ENCODE peak calls at places on chromosomes 13 and 19, in ten cellular contexts. Q is adrenal gland, A is lower leg skin, M is thyroid gland, Y is upper lobe of left lung, O is uterus, L is heart left ventricle, V is HCT116, I is endothelial cell of umbilical vein, H is breast epithelium. N is an unnamed sample.

GRCh38 chr13:73572824-73573223 is 514.0 kb downstream of the KLF5 start:
- DNase-seq in V (no peak), Y (no peak), A (no peak), L (no peak), H (no peak), M (no peak), O (no peak), Q (no peak), I (no peak), N (no peak)

GRCh38 chr19:2255982-2256685 is at the start of gene JSRP1:
- DNase-seq in O (no peak), A (no peak), Q (no peak), L (no peak), I (no peak), H (no peak), Y (no peak), V (no peak), M (no peak), N (peak)

GRCh38 chr13:112113851-112114250 is 46.9 kb downstream of the SOX1 start:
- DNase-seq in I (no peak), H (no peak), M (no peak), L (no peak), A (no peak), Q (no peak), Y (no peak), V (no peak), O (no peak), N (no peak)

GRCh38 chr13:45564108-45564507 is 51.4 kb downstream of the ERICH6B start:
- DNase-seq in Y (peak), L (no peak), Q (no peak), I (peak), V (no peak), M (no peak), O (no peak), H (no peak), A (peak), N (no peak)

GRCh38 chr19:42554046-42554575 is 25.8 kb upstream of the CEACAM1 start:
- DNase-seq in O (no peak), Y (no peak), I (no peak), L (no peak), Q (no peak), V (no peak), M (no peak), H (no peak), A (peak), N (no peak)

GRCh38 chr13:29903524-29903923 is 53.1 kb upstream of the UBL3 start:
- DNase-seq in A (peak), H (no peak), L (no peak), M (no peak), O (no peak), V (no peak), I (no peak), Q (no peak), Y (no peak), N (no peak)

GRCh38 chr13:42405665-42406390 is 133.9 kb downstream of the AKAP11 start:
- DNase-seq in Y (no peak), H (no peak), M (no peak), I (no peak), O (no peak), Q (peak), V (no peak), L (no peak), A (no peak), N (no peak)

GRCh38 chr19:1090731-1091543 is 4.2 kb downstream of the POLR2E start:
- DNase-seq in H (no peak), O (no peak), I (no peak), Q (no peak), M (no peak), V (no peak), A (no peak), Y (no peak), L (no peak), N (no peak)

GRCh38 chr19:3370214-3370720 is 3.9 kb downstream of the NFIC start:
- DNase-seq in L (no peak), O (peak), H (no peak), A (no peak), I (no peak), M (peak), Q (peak), V (no peak), Y (no peak), N (no peak)

GRCh38 chr19:10797078-10797477 is 38.9 kb downstream of the TMED1 start:
- DNase-seq in Q (no peak), Y (no peak), I (no peak), L (no peak), H (no peak), V (no peak), A (no peak), O (no peak), M (no peak), N (no peak)

DNA sequence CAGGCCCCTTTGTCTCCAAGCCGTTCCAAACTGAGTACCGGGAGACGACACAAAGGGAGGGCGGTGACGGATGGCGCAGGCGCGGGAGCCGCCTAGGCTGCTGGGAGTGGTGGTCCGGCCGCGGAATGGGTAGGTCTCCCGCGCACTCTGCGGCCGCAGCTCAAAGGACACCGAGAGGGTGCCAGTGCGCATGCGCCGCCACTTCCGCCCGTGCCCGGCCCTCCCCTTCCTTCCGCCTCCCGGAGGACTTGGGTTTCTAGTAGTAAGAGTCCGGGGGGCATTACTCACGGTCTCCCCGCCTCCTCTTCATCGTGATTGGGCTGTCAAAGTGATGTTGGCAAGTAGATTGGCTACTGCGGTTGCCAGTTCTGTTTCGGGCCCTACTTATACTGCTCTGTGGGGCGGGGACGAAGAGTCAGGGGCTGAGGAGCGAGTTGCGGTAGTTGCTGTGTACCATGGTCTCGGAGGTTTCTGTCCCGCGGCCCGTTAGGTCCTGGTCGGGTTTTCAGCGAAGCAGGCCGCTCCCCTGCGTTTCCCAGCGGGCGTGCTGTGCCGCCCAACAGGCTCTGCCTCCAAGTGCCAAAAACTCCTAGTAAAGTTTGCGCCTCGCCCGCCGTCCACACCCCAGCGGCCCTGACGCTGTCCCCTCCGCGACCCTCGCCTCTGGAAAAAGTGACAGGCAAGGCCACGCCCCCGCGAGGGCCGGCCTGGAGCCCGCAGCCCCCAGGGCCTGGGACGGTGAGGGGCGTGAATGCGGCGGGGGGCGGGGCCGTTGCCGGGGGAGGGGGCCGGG is 455 bp upstream of the ING1 start:
- DNase-seq in I (peak), Q (peak), V (peak), M (peak), Y (peak), H (peak), L (peak), A (peak), O (peak), N (peak)
- TF ChIP-seq POLR2A in I (peak), Q (peak), V (peak), M (peak), Y (peak), H (peak), L (peak), A (peak), O (peak), N (peak)

GRCh38 chr13:109764474-109765292 is 21.7 kb downstream of the IRS2 start:
- DNase-seq in V (no peak), I (no peak), H (no peak), M (no peak), L (no peak), A (no peak), O (no peak), Q (peak), Y (no peak), N (peak)
- TF ChIP-seq CTCF in V (peak), I (no peak), H (no peak), M (no peak), L (no peak), A (no peak), O (no peak), Q (peak), Y (no peak), N (peak)

DNA sequence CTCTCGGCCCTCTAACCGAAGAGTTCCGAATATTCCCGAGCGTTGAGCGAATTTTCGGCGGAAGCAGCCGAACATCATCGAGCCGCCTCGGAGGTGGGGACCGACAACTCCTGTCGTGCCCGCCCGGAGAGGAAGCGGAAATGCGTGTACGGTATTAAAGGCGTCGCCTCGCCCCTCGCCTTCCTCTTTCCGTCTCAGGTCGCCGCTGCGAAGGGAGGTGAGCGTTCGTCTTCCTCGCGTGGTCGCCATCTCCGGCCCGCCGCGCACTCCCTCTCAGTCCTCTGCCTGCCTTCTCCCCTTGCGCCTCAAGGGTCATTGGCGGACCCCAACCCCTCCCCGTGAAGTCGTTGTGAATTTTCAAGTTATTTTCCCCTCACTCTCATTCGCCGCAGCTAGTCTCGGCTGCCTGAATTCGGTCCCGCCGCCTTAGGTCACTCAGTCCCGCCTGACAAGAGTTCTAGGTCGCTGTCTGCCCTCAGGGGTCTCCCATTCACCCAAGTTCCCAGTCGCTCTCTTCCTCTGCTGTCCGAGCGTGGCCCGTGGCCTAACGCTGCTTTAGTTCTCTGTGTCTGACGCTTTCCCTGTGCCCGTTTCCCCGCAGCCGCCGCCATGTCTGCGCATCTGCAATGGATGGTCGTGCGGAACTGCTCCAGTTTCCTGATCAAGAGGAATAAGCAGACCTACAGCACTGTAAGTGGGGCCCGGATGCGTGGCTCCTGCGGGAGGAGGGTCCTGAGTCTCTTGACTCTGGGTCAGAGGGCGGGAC is at the start of gene RPL28:
- DNase-seq in O (peak), A (peak), Q (peak), V (peak), Y (peak), L (peak), M (peak), H (peak), I (peak), N (peak)
- TF ChIP-seq POLR2A in O (peak), A (peak), Q (peak), V (peak), Y (peak), L (peak), M (peak), H (peak), I (peak), N (peak)

GRCh38 chr13:22486490-22486889 is 694.3 kb upstream of the SGCG start:
- DNase-seq in Y (no peak), M (no peak), V (no peak), H (no peak), O (no peak), I (no peak), L (no peak), A (no peak), Q (no peak), N (no peak)
- TF ChIP-seq CTCF in Y (no peak), M (no peak), V (no peak), H (no peak), O (no peak), I (no peak), L (no peak), A (no peak), Q (no peak), N (no peak)

GRCh38 chr19:29665215-29665825 is at the start of gene PLEKHF1:
- DNase-seq in H (peak), V (peak), I (peak), A (peak), O (peak), M (peak), L (peak), Y (peak), Q (peak), N (peak)

GRCh38 chr19:29662604-29663404 is 2.5 kb upstream of the PLEKHF1 start:
- DNase-seq in L (peak), V (no peak), M (peak), O (peak), Q (peak), Y (peak), H (peak), I (peak), A (peak), N (no peak)

GRCh38 chr19:29663861-29664752 is 1.2 kb upstream of the PLEKHF1 start:
- DNase-seq in Y (peak), O (no peak), V (no peak), L (no peak), Q (no peak), H (peak), A (peak), M (no peak), I (no peak), N (peak)

GRCh38 chr19:29665826-29666633 is 769 bp downstream of the PLEKHF1 start:
- DNase-seq in I (no peak), M (peak), V (no peak), H (no peak), L (peak), A (peak), Y (no peak), Q (peak), O (peak), N (peak)

GRCh38 chr19:29664753-29665214 is 477 bp upstream of the PLEKHF1 start:
- DNase-seq in Q (no peak), A (no peak), O (no peak), H (no peak), Y (no peak), M (no peak), I (no peak), V (no peak), L (no peak), N (no peak)
- TF ChIP-seq POLR2A in Q (no peak), A (no peak), O (no peak), H (no peak), Y (no peak), M (no peak), I (no peak), V (no peak), L (no peak), N (no peak)

GRCh38 chr13:78129850-78130249 is 211.2 kb upstream of the EDNRB start:
- DNase-seq in O (no peak), I (no peak), M (no peak), V (no peak), L (no peak), Q (no peak), H (no peak), Y (no peak), A (no peak), N (no peak)

GRCh38 chr13:78133511-78133910 is 214.9 kb upstream of the EDNRB start:
- DNase-seq in Y (no peak), M (no peak), L (no peak), A (no peak), H (no peak), I (no peak), O (no peak), Q (no peak), V (no peak), N (no peak)

GRCh38 chr13:78136966-78137365 is 218.3 kb upstream of the EDNRB start:
- DNase-seq in H (no peak), O (no peak), Q (no peak), Y (no peak), V (no peak), I (no peak), M (no peak), L (no peak), A (no peak), N (no peak)

GRCh38 chr13:78137404-78138142 is 218.9 kb upstream of the EDNRB start:
- DNase-seq in Q (peak), H (no peak), I (peak), V (peak), L (no peak), O (no peak), M (peak), Y (no peak), A (no peak), N (no peak)

GRCh38 chr13:78131811-78132210 is 213.2 kb upstream of the EDNRB start:
- DNase-seq in V (no peak), M (no peak), I (peak), Q (no peak), Y (no peak), H (no peak), O (no peak), A (no peak), L (no peak), N (no peak)
- TF ChIP-seq CTCF in V (peak), M (no peak), I (peak), Q (no peak), Y (no peak), H (no peak), O (no peak), A (no peak), L (no peak), N (no peak)

DNA sequence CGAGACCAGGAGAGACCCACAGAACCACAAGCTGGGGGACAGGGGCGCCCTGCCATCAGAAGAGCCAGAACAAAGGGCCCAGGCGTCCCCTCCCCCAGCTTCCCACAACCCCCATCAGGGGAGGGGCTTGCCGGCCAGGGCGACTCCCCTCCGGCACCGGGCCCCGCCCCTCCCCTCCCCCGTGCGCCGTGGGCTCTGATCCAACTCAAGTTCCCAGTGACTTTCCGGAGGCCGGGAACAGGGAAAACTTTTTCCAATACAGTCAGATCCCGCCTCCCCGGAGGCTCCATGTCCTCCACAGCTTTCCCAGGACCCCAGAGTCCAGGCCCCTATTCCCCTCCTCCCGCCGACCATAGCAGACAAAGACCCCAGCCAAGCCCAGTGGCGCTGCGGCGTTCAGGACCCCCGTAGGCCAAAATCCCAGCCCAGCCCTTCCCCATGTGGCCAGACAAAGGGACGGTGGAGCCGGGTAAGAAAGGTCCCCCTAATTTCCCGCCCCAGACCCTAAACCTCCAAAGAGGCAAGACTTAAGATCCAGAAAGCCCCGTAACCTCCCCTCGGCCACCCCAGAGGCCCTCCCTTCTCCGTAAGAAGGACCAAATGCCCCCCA is 673 bp downstream of the TEAD2 start:
- DNase-seq in I (peak), M (peak), Q (peak), H (peak), O (peak), A (peak), V (peak), Y (peak), L (peak), N (peak)
- TF ChIP-seq POLR2A in I (peak), M (peak), Q (no peak), H (no peak), O (peak), A (no peak), V (no peak), Y (peak), L (no peak), N (peak)

GRCh38 chr13:103883152-103883551 is 816.9 kb upstream of the SLC10A2 start:
- DNase-seq in M (peak), Q (peak), L (peak), Y (peak), H (peak), O (peak), I (peak), A (peak), V (peak), N (peak)
- TF ChIP-seq CTCF in M (peak), Q (peak), L (peak), Y (peak), H (peak), O (peak), I (peak), A (no peak), V (peak), N (peak)

DNA sequence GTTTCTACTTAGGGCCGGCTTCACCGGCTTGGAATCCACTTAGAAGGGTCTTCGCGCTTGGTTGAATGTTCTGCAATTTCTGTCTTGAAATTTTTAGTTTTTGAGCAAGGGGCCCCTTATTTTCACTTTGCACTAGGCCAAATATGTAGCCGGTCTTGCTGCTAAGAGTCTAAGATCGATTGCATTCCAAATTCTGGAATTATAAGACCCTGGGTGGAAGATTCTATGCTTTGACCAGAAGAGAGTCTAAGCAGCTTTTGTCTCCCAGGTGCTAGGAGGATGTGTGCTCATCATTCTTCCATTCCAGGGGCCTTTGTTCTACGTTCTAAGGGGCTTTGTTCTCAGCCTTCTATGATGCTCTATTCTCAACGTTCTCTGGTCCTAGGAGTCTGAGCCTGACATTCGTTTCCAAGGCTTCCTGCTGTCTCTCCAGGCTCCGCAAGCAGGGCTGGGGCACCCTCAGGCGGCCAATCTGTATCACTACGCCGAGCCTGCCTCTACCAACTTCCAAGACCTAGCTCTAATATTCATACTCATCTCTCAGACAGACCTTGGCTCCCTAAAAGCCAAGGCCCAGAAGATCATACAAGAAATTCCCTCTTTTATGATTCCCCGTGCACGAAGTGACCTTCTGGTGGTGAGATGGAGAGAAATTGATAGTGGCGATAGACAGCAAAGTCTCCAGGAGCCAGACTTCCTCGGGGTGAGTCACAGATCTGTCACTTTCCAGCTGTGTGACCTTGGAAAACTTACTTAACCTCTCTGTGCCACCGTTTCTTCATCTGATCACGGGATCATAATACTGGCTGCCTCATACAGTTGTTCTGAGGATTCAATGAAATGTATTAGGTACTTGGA is 982 bp upstream of the DACT3 start:
- DNase-seq in V (peak), H (peak), M (peak), A (peak), I (peak), L (peak), O (peak), Y (peak), Q (peak), N (peak)
- TF ChIP-seq POLR2A in V (no peak), H (no peak), M (no peak), A (no peak), I (no peak), L (no peak), O (no peak), Y (no peak), Q (no peak), N (no peak)